ENCODE peak calls at places on chromosomes 12 and 14, in five cellular contexts. E is H1, A is HCT116, B is GM12878, S is K562. D is an unnamed sample.

GRCh38 chr14:55129428-55130193 is 559 bp downstream of the LGALS3 start:
- DNase-seq in E (no peak), A (no peak), B (no peak), S (no peak), D (peak)

GRCh38 chr12:122872815-122873361 is 23.0 kb downstream of the VPS37B start:
- DNase-seq in E (no peak), A (no peak), B (no peak), S (no peak), D (no peak)

GRCh38 chr14:100845341-100845740 is 19.4 kb downstream of the MEG3 start:
- DNase-seq in E (no peak), A (no peak), B (no peak), S (no peak), D (no peak)

GRCh38 chr14:36503771-36504741 is 16.0 kb downstream of the NKX2-1 start:
- DNase-seq in E (no peak), A (no peak), B (no peak), S (no peak), D (no peak)

GRCh38 chr12:16030729-16031128 is 119.6 kb downstream of the DERA start:
- DNase-seq in E (no peak), A (no peak), B (no peak), S (no peak), D (peak)

GRCh38 chr12:105573574-105573973 is 243.1 kb downstream of the C12orf75 start:
- DNase-seq in E (no peak), A (no peak), B (no peak), S (no peak), D (no peak)

GRCh38 chr12:74663958-74664357 is 126.3 kb downstream of the ATXN7L3B start:
- DNase-seq in E (no peak), A (no peak), B (no peak), S (no peak), D (no peak)

GRCh38 chr12:68378859-68379628 is 46.9 kb upstream of the MDM1 start:
- DNase-seq in E (no peak), A (no peak), B (no peak), S (peak), D (no peak)

GRCh38 chr12:100794441-100795192 is at the start of gene ANO4:
- DNase-seq in E (no peak), A (no peak), B (no peak), S (no peak), D (no peak)

GRCh38 chr14:105294142-105294597 is 6.6 kb downstream of the BRF1 start:
- DNase-seq in E (no peak), A (no peak), B (no peak), S (no peak), D (no peak)

GRCh38 chr14:105364100-105364708 is 34.1 kb upstream of the TEX22 start:
- DNase-seq in E (no peak), A (no peak), B (no peak), S (peak), D (no peak)

GRCh38 chr12:87425942-87426554 is 603.2 kb downstream of the C12orf50 start:
- DNase-seq in E (no peak), A (peak), B (no peak), S (no peak), D (no peak)

GRCh38 chr12:98638009-98638408 is 6.6 kb downstream of the IKBIP start:
- DNase-seq in E (no peak), A (no peak), B (no peak), S (no peak), D (no peak)

GRCh38 chr14:75279739-75280447 is 1.3 kb downstream of the FOS start:
- DNase-seq in E (no peak), A (no peak), B (no peak), S (no peak), D (no peak)

GRCh38 chr12:75533239-75533638 is 21.8 kb upstream of the KRR1 start:
- DNase-seq in E (no peak), A (no peak), B (no peak), S (no peak), D (no peak)

GRCh38 chr12:9906888-9907287 is 25.3 kb downstream of the CLEC2A start:
- DNase-seq in E (no peak), A (no peak), B (no peak), S (no peak), D (no peak)

GRCh38 chr12:121004253-121004815 is 12.0 kb downstream of the C12orf43 start:
- DNase-seq in E (no peak), A (no peak), B (no peak), S (no peak), D (no peak)

GRCh38 chr14:54251356-54251755 is 145.5 kb upstream of the CDKN3 start:
- DNase-seq in E (no peak), A (no peak), B (no peak), S (no peak), D (no peak)

GRCh38 chr12:3698218-3698974 is 54.5 kb downstream of the CRACR2A start:
- DNase-seq in E (no peak), A (no peak), B (no peak), S (no peak), D (no peak)

GRCh38 chr12:132908145-132909029 is 21.0 kb upstream of the CHFR start:
- DNase-seq in E (peak), A (no peak), B (peak), S (peak), D (no peak)

GRCh38 chr12:11769723-11770514 is 120.4 kb downstream of the ETV6 start:
- DNase-seq in E (no peak), A (no peak), B (no peak), S (no peak), D (no peak)

GRCh38 chr12:108635201-108635996 is 1.7 kb upstream of the SELPLG start:
- DNase-seq in E (no peak), A (no peak), B (peak), S (peak), D (no peak)

GRCh38 chr14:77579760-77580159 is 36.7 kb downstream of the SPTLC2 start:
- DNase-seq in E (no peak), A (no peak), B (no peak), S (no peak), D (no peak)

GRCh38 chr12:85468356-85469157 is 188.5 kb downstream of the ALX1 start:
- DNase-seq in E (no peak), A (peak), B (peak), S (peak), D (peak)

GRCh38 chr12:18145924-18146323 is 55.9 kb upstream of the RERGL start:
- DNase-seq in E (no peak), A (no peak), B (no peak), S (no peak), D (no peak)

GRCh38 chr14:104652386-104652785 is 37.0 kb upstream of the INF2 start:
- DNase-seq in E (no peak), A (no peak), B (no peak), S (no peak), D (no peak)

GRCh38 chr12:109539508-109539907 is 33.8 kb downstream of the MMAB start:
- DNase-seq in E (no peak), A (no peak), B (no peak), S (no peak), D (no peak)

GRCh38 chr12:94750891-94751290 is 100.5 kb upstream of the TMCC3 start:
- DNase-seq in E (no peak), A (no peak), B (no peak), S (no peak), D (no peak)

GRCh38 chr12:84874125-84874824 is 38.3 kb downstream of the SLC6A15 start:
- DNase-seq in E (no peak), A (peak), B (no peak), S (peak), D (peak)

GRCh38 chr12:93136243-93137015 is 207.3 kb upstream of the EEA1 start:
- DNase-seq in E (no peak), A (no peak), B (no peak), S (no peak), D (peak)

GRCh38 chr12:29616664-29617409 is 119.4 kb upstream of the OVCH1 start:
- DNase-seq in E (no peak), A (peak), B (no peak), S (no peak), D (no peak)

GRCh38 chr14:83120187-83120586 is 1586.5 kb upstream of the SEL1L start:
- DNase-seq in E (no peak), A (no peak), B (no peak), S (no peak), D (no peak)

GRCh38 chr14:72582582-72582981 is 311.3 kb downstream of the DPF3 start:
- DNase-seq in E (no peak), A (no peak), B (no peak), S (no peak), D (no peak)

GRCh38 chr14:100584056-100585031 is 2.9 kb downstream of the BEGAIN start:
- DNase-seq in E (no peak), A (no peak), B (no peak), S (peak), D (no peak)

GRCh38 chr14:59303216-59303615 is 114.7 kb downstream of the DAAM1 start:
- DNase-seq in E (no peak), A (no peak), B (no peak), S (no peak), D (no peak)

GRCh38 chr14:101713641-101714349 is 47.7 kb upstream of the PPP2R5C start:
- DNase-seq in E (no peak), A (no peak), B (no peak), S (peak), D (no peak)

GRCh38 chr14:90805662-90806548 is 10.3 kb downstream of the TTC7B start:
- DNase-seq in E (no peak), A (no peak), B (no peak), S (peak), D (no peak)

GRCh38 chr12:42332301-42332894 is 6.4 kb downstream of the PPHLN1 start:
- DNase-seq in E (no peak), A (peak), B (no peak), S (peak), D (peak)

GRCh38 chr14:89801128-89801527 is 153.4 kb downstream of the EFCAB11 start:
- DNase-seq in E (no peak), A (no peak), B (no peak), S (no peak), D (no peak)

GRCh38 chr14:52086755-52087154 is 17.9 kb upstream of the NID2 start:
- DNase-seq in E (no peak), A (no peak), B (no peak), S (no peak), D (no peak)

GRCh38 chr14:52090936-52091335 is 22.1 kb upstream of the NID2 start:
- DNase-seq in E (no peak), A (no peak), B (no peak), S (no peak), D (no peak)

GRCh38 chr14:52091913-52092312 is 23.1 kb upstream of the NID2 start:
- DNase-seq in E (no peak), A (no peak), B (no peak), S (no peak), D (no peak)

GRCh38 chr14:52094871-52095270 is 26.0 kb upstream of the NID2 start:
- DNase-seq in E (no peak), A (no peak), B (no peak), S (no peak), D (no peak)

DNA sequence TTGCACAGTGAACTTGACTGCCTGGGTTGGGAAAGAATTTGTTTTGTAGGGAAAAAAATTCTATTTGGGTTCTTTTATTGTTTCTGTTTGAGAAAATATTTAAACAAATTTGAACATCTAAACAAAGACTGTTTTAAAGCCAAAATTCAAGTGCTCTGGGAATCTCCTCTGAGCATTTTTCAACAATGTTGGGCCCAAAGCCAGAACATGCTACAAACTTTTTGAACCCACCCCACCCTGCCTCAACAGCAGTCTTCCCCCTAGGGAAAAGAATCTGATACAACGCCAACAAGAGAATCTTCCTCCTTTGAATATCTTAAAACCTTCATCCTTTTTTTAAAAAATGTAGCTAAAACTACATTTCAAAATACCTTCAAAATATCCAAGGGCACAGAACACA is 20.3 kb upstream of the NID2 start:
- DNase-seq in E (no peak), A (no peak), B (no peak), S (no peak), D (no peak)
- TF ChIP-seq YY1 in E (no peak), A (no peak), B (no peak), S (no peak), D (no peak)

GRCh38 chr12:32451816-32452215 is 52.5 kb downstream of the FGD4 start:
- DNase-seq in E (no peak), A (no peak), B (no peak), S (no peak), D (no peak)

GRCh38 chr12:32454866-32455265 is 55.5 kb downstream of the FGD4 start:
- DNase-seq in E (peak), A (no peak), B (no peak), S (no peak), D (no peak)

GRCh38 chr12:32455607-32456063 is 56.3 kb downstream of the FGD4 start:
- DNase-seq in E (no peak), A (peak), B (no peak), S (peak), D (peak)

GRCh38 chr12:32450768-32451167 is 51.4 kb downstream of the FGD4 start:
- DNase-seq in E (no peak), A (no peak), B (no peak), S (no peak), D (no peak)

GRCh38 chr12:32454075-32454474 is 54.7 kb downstream of the FGD4 start:
- DNase-seq in E (peak), A (peak), B (no peak), S (no peak), D (no peak)
- TF ChIP-seq SRF in E (no peak), A (no peak), B (no peak), S (no peak), D (no peak)

GRCh38 chr12:117484901-117485300 is 123.5 kb upstream of the NOS1 start:
- DNase-seq in E (no peak), A (no peak), B (no peak), S (no peak), D (no peak)

GRCh38 chr12:117485984-117486839 is 124.8 kb upstream of the NOS1 start:
- DNase-seq in E (no peak), A (no peak), B (no peak), S (no peak), D (no peak)

GRCh38 chr12:117489671-117490070 is 128.2 kb upstream of the NOS1 start:
- DNase-seq in E (no peak), A (no peak), B (no peak), S (no peak), D (no peak)

GRCh38 chr12:117490130-117490529 is 128.7 kb upstream of the NOS1 start:
- DNase-seq in E (no peak), A (no peak), B (no peak), S (no peak), D (no peak)

GRCh38 chr12:117486840-117487659 is 125.6 kb upstream of the NOS1 start:
- DNase-seq in E (no peak), A (peak), B (no peak), S (no peak), D (no peak)
- TF ChIP-seq YY1 in E (no peak), A (no peak), B (no peak), S (no peak), D (no peak)

DNA sequence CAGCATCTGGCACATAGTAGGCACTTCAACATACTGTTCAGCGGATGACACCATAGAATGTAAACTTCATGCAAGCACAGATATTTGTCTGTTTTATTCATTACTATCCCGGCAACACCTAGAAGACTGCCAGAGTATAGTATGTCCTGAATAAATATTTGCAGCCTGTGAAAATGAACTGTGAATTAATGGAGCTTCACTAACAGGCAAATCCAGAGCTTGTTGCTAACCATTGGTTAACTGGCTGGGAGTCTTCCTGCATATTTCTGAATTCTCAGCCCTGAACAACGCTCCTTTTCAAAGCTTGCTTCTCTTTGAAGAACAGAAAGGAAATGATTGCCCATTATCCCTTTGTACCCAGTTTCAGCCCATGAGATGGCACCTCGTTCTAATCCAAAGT is 243.4 kb upstream of the CRY1 start:
- DNase-seq in E (no peak), A (no peak), B (no peak), S (no peak), D (no peak)
- TF ChIP-seq SRF in E (no peak), A (no peak), B (no peak), S (no peak), D (no peak)

GRCh38 chr12:55443776-55444175 is at the start of gene OR6C2:
- DNase-seq in E (no peak), A (no peak), B (no peak), S (no peak), D (no peak)

DNA sequence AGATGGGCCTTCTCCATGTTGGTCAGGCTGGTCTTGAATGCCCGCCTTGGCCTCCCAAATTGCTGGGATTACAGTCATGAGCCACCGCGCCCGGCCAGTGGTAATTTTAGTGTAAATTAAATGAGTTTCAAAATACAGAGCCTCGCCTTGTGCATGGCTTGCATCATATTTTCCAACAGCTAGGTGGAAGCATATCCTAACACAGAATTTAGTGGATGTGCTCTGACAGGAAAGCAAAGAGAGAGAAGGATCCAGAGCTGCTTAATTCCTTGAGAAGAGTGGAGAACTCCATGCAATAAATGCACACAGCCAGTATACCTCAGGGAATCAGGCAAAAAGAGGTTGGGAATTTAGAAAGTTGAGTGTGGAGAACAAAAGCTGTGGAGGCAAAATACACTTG is 2.5 kb downstream of the OR6C2 start:
- DNase-seq in E (no peak), A (no peak), B (no peak), S (no peak), D (peak)
- TF ChIP-seq YY1 in E (no peak), A (no peak), B (no peak), S (no peak), D (no peak)

GRCh38 chr12:83216230-83216629 is 529.5 kb downstream of the TMTC2 start:
- DNase-seq in E (no peak), A (no peak), B (no peak), S (no peak), D (no peak)
- TF ChIP-seq SRF in E (no peak), A (no peak), B (no peak), S (no peak), D (no peak)

GRCh38 chr14:24071144-24071697 is at the start of gene CPNE6:
- DNase-seq in E (no peak), A (no peak), B (no peak), S (no peak), D (no peak)
- TF ChIP-seq YY1 in E (no peak), A (no peak), B (no peak), S (no peak), D (no peak)

GRCh38 chr12:54428050-54429013 is 9.3 kb upstream of the ITGA5 start:
- DNase-seq in E (no peak), A (no peak), B (no peak), S (peak), D (no peak)
- TF ChIP-seq SRF in E (no peak), A (no peak), B (no peak), S (no peak), D (no peak)

D was measured in HepG2.